ENCODE peak calls at places on chromosomes 7 and 10, in five cellular contexts. M is HCT116, N is GM12878, X is HepG2, H is H1. A is an unnamed sample.

GRCh38 chr10:78518224-78518623 is 484.6 kb downstream of the RPS24 start:
- DNase-seq in H (no peak), X (no peak), N (no peak), M (no peak), A (no peak)

GRCh38 chr7:54179321-54180029 is 362.7 kb upstream of the VSTM2A start:
- DNase-seq in N (no peak), H (no peak), M (no peak), X (no peak), A (no peak)

GRCh38 chr10:80413152-80413996 is 5.0 kb downstream of the PRXL2A start:
- DNase-seq in M (no peak), X (no peak), N (no peak), H (no peak), A (no peak)

GRCh38 chr10:102269017-102269416 is 23.7 kb downstream of the GBF1 start:
- DNase-seq in X (no peak), H (no peak), M (no peak), N (no peak), A (no peak)

GRCh38 chr7:139799586-139799985 is 21.8 kb upstream of the HIPK2 start:
- DNase-seq in M (no peak), H (no peak), X (no peak), N (no peak), A (no peak)

GRCh38 chr10:21929070-21929469 is 74.5 kb downstream of the DNAJC1 start:
- DNase-seq in H (no peak), X (no peak), N (no peak), M (no peak), A (peak; percentile 18)

GRCh38 chr7:123994449-123994848 is 38.4 kb downstream of the TMEM229A start:
- DNase-seq in H (no peak), M (no peak), N (no peak), X (no peak), A (no peak)

GRCh38 chr10:120600871-120601644 is 144.0 kb downstream of the PLPP4 start:
- DNase-seq in H (peak; percentile 39), M (no peak), N (no peak), X (no peak), A (peak; percentile 17)

GRCh38 chr7:136687693-136688322 is 180.6 kb upstream of the CHRM2 start:
- DNase-seq in H (no peak), N (no peak), X (peak; percentile 7), M (no peak), A (peak; percentile 53)

GRCh38 chr10:16717617-16718395 is 99.4 kb downstream of the RSU1 start:
- DNase-seq in M (no peak), N (no peak), H (no peak), X (no peak), A (no peak)

GRCh38 chr7:95199779-95200558 is 124.4 kb downstream of the PON1 start:
- DNase-seq in N (no peak), M (peak; percentile 24), H (no peak), X (peak; percentile 49), A (peak; percentile 11)

GRCh38 chr7:148982596-148983219 is 45.6 kb downstream of the PDIA4 start:
- DNase-seq in H (no peak), M (no peak), X (no peak), N (no peak), A (peak; percentile 23)

GRCh38 chr7:156478486-156478885 is 162.1 kb upstream of the RNF32 start:
- DNase-seq in M (no peak), N (no peak), X (no peak), H (no peak), A (no peak)

GRCh38 chr10:78763217-78763616 is 305.5 kb upstream of the ZMIZ1 start:
- DNase-seq in N (no peak), H (no peak), M (no peak), X (no peak), A (no peak)

GRCh38 chr7:91264924-91265681 is 870 bp downstream of the FZD1 start:
- DNase-seq in N (no peak), H (no peak), M (no peak), X (no peak), A (no peak)

GRCh38 chr10:10432306-10433035 is 585.2 kb upstream of the CELF2 start:
- DNase-seq in X (no peak), M (no peak), N (no peak), H (no peak), A (no peak)

GRCh38 chr7:26413007-26413691 is 121.5 kb downstream of the SNX10 start:
- DNase-seq in N (no peak), H (no peak), X (no peak), M (no peak), A (peak; percentile 33)

GRCh38 chr7:37988721-37989650 is 68.5 kb downstream of the EPDR1 start:
- DNase-seq in H (no peak), X (no peak), M (no peak), N (no peak), A (no peak)

GRCh38 chr10:110780704-110781103 is 91.0 kb upstream of the PDCD4 start:
- DNase-seq in H (no peak), M (no peak), N (no peak), X (no peak), A (no peak)

GRCh38 chr7:140738280-140738679 is 41.8 kb downstream of the NDUFB2 start:
- DNase-seq in H (no peak), N (no peak), M (no peak), X (no peak), A (no peak)

GRCh38 chr7:37944737-37945054 is 24.3 kb downstream of the EPDR1 start:
- DNase-seq in N (no peak), X (no peak), H (no peak), M (no peak), A (no peak)

GRCh38 chr7:139033346-139034114 is 2.3 kb downstream of the ZC3HAV1L start:
- DNase-seq in H (no peak), M (no peak), N (no peak), X (no peak), A (no peak)

GRCh38 chr7:129502708-129503685 is 666 bp downstream of the SMKR1 start:
- DNase-seq in H (no peak), N (no peak), X (no peak), M (no peak), A (no peak)

GRCh38 chr7:44073664-44074348 is 8.4 kb upstream of the PGAM2 start:
- DNase-seq in M (no peak), X (no peak), N (no peak), H (no peak), A (no peak)

GRCh38 chr10:45000138-45000763 is 472 bp upstream of the ZNF22 start:
- DNase-seq in N (no peak), H (no peak), X (no peak), M (no peak), A (no peak)

DNA sequence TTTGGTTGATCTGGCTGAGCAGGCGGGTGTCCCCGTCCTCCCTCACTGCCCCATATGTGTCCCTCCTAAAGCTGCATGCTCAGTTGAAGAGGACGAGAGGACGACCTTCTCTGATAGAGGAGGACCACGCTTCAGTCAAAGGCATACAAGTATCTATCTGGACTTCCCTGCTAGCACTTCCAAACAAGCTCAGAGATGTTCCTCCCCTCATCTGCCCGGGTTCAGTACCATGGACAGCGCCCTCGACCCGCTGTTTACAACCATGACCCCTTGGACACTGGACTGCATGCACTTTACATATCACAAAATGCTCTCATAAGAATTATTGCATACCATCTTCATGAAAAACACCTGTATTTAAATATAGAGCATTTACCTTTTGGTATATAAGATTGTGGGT is 26.9 kb upstream of the TRIM56 start:
- DNase-seq in N (no peak), H (no peak), X (peak; percentile 48), M (peak; percentile 8), A (peak; percentile 86)
- TF ChIP-seq SRF in N (no peak), H (no peak), X (no peak), M (no peak), A (peak; percentile 84)

GRCh38 chr7:18082169-18082568 is 54.5 kb upstream of the PRPS1L1 start:
- DNase-seq in H (no peak), M (no peak), X (no peak), N (no peak), A (no peak)
- H3K9ac ChIP-seq in H (no peak overlapping the region), M (no peak overlapping the region), X (no peak overlapping the region), N (no peak overlapping the region), A (no peak overlapping the region)

GRCh38 chr10:1416456-1417037 is 320.8 kb downstream of the ADARB2 start:
- DNase-seq in N (no peak), X (no peak), M (no peak), H (no peak), A (no peak)

GRCh38 chr10:1413823-1414222 is 323.5 kb downstream of the ADARB2 start:
- DNase-seq in M (no peak), N (no peak), H (no peak), X (no peak), A (no peak)

GRCh38 chr10:1412531-1413189 is 324.7 kb downstream of the ADARB2 start:
- DNase-seq in H (no peak), M (no peak), X (no peak), N (no peak), A (no peak)

GRCh38 chr10:1413256-1413655 is 324.1 kb downstream of the ADARB2 start:
- DNase-seq in N (no peak), H (no peak), X (no peak), M (no peak), A (no peak)

DNA sequence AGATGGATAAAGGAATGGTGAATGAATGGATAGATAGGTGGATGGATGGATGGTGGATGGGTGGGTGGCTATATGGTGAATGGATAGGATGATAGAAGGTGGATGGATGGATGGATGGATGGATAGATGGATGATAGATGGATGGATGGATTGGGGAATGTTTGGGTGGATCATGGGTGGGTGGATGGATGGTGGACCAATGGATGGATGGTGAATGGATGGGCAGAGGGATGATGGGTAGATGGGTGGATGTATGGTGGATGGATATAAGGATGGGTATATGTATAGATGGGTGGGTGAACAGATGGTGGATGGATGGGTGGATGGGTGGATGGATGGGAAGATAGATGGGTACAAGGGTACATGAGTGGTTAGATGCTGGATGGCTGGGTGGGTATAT is 322.4 kb downstream of the ADARB2 start:
- DNase-seq in H (no peak), N (no peak), M (no peak), X (no peak), A (no peak)
- TF ChIP-seq SRF in H (no peak), N (no peak), M (no peak), X (no peak), A (no peak)

DNA sequence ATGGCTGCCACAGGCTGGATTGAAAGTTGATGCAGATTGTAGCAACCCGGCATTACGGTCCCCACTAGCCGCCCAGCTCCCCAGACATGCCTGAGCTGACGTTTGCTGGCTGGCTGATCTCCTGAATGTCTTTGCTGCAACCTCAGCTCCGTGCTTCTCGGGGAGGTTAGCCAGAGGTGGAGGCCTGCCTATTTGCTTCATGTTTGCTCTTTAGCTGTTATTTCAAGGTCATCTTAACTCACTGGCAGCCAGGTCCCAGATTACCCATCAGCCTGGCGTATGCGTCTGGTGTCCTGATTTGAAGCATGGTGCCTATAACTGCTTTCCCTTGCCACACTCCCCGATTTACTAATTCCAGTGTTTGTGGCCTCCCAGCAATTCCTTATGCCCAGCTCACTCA is 69.8 kb upstream of the EXOC4 start:
- DNase-seq in N (no peak), M (no peak), H (no peak), X (no peak), A (no peak)
- H3K9ac ChIP-seq in N (no peak overlapping the region), M (no peak overlapping the region), H (no peak overlapping the region), X (no peak overlapping the region), A (no peak overlapping the region)

A was measured in K562.